ENCODE peak calls at places on chromosomes 16 and 17, in four cellular contexts. One of them, this sample, is unnamed. For H3K4me1, the result is how much of the 10 kb centered on the place peaks cover.

GRCh38 chr17:32927724-32928526 is at the start of gene TMEM98:
- DNase-seq in transverse colon: peak
- DNase-seq in heart right ventricle: peak
- DNase-seq in CD8-positive, alpha-beta memory T cell: no peak
- DNase-seq in this sample: peak

GRCh38 chr16:57023541-57024249 is 34.3 kb downstream of the NLRC5 start:
- DNase-seq in transverse colon: no peak
- DNase-seq in heart right ventricle: no peak
- DNase-seq in CD8-positive, alpha-beta memory T cell: peak
- DNase-seq in this sample: no peak

GRCh38 chr16:72291531-72291981 is 119.6 kb upstream of the PMFBP1 start:
- DNase-seq in transverse colon: no peak
- DNase-seq in heart right ventricle: no peak
- DNase-seq in CD8-positive, alpha-beta memory T cell: no peak
- DNase-seq in this sample: peak

GRCh38 chr17:42521036-42521435 is 15.0 kb upstream of the NAGLU start:
- DNase-seq in transverse colon: no peak
- DNase-seq in heart right ventricle: no peak
- DNase-seq in CD8-positive, alpha-beta memory T cell: no peak
- DNase-seq in this sample: no peak

GRCh38 chr17:34568953-34569352 is 10.4 kb upstream of the TMEM132E start:
- DNase-seq in transverse colon: no peak
- DNase-seq in heart right ventricle: no peak
- DNase-seq in CD8-positive, alpha-beta memory T cell: no peak
- DNase-seq in this sample: no peak

GRCh38 chr16:1108299-1109252 is 12.5 kb upstream of the C1QTNF8 start:
- DNase-seq in transverse colon: peak
- DNase-seq in heart right ventricle: peak
- DNase-seq in CD8-positive, alpha-beta memory T cell: no peak
- DNase-seq in this sample: no peak

GRCh38 chr17:75927286-75927922 is 13.4 kb downstream of the FBF1 start:
- DNase-seq in transverse colon: peak
- DNase-seq in heart right ventricle: no peak
- DNase-seq in CD8-positive, alpha-beta memory T cell: no peak
- DNase-seq in this sample: peak

GRCh38 chr16:89350701-89351380 is 133.3 kb downstream of the ZNF778 start:
- DNase-seq in transverse colon: no peak
- DNase-seq in heart right ventricle: no peak
- DNase-seq in CD8-positive, alpha-beta memory T cell: no peak
- DNase-seq in this sample: no peak

GRCh38 chr16:23504453-23505179 is 5.7 kb downstream of the GGA2 start:
- DNase-seq in transverse colon: peak
- DNase-seq in heart right ventricle: peak
- DNase-seq in CD8-positive, alpha-beta memory T cell: peak
- DNase-seq in this sample: peak

GRCh38 chr16:85289760-85290625 is 177.7 kb upstream of the CIBAR2 start:
- DNase-seq in transverse colon: no peak
- DNase-seq in heart right ventricle: no peak
- DNase-seq in CD8-positive, alpha-beta memory T cell: no peak
- DNase-seq in this sample: no peak

GRCh38 chr17:82615084-82616020 is 32.9 kb downstream of the WDR45B start:
- DNase-seq in transverse colon: no peak
- DNase-seq in heart right ventricle: no peak
- DNase-seq in CD8-positive, alpha-beta memory T cell: no peak
- DNase-seq in this sample: no peak

GRCh38 chr17:324151-324571 is 28.4 kb downstream of the RPH3AL start:
- DNase-seq in transverse colon: no peak
- DNase-seq in heart right ventricle: no peak
- DNase-seq in CD8-positive, alpha-beta memory T cell: no peak
- DNase-seq in this sample: no peak

GRCh38 chr17:80191720-80192265 is 22.0 kb downstream of the CARD14 start:
- DNase-seq in transverse colon: no peak
- DNase-seq in heart right ventricle: peak
- DNase-seq in CD8-positive, alpha-beta memory T cell: no peak
- DNase-seq in this sample: no peak

GRCh38 chr17:17186551-17187505 is 19.3 kb downstream of the PLD6 start:
- DNase-seq in transverse colon: no peak
- DNase-seq in heart right ventricle: no peak
- DNase-seq in CD8-positive, alpha-beta memory T cell: no peak
- DNase-seq in this sample: peak
- H3K4me3 ChIP-seq in transverse colon: no peak
- H3K4me3 ChIP-seq in heart right ventricle: no peak
- H3K4me3 ChIP-seq in CD8-positive, alpha-beta memory T cell: no peak
- H3K4me3 ChIP-seq in this sample: no peak

DNA sequence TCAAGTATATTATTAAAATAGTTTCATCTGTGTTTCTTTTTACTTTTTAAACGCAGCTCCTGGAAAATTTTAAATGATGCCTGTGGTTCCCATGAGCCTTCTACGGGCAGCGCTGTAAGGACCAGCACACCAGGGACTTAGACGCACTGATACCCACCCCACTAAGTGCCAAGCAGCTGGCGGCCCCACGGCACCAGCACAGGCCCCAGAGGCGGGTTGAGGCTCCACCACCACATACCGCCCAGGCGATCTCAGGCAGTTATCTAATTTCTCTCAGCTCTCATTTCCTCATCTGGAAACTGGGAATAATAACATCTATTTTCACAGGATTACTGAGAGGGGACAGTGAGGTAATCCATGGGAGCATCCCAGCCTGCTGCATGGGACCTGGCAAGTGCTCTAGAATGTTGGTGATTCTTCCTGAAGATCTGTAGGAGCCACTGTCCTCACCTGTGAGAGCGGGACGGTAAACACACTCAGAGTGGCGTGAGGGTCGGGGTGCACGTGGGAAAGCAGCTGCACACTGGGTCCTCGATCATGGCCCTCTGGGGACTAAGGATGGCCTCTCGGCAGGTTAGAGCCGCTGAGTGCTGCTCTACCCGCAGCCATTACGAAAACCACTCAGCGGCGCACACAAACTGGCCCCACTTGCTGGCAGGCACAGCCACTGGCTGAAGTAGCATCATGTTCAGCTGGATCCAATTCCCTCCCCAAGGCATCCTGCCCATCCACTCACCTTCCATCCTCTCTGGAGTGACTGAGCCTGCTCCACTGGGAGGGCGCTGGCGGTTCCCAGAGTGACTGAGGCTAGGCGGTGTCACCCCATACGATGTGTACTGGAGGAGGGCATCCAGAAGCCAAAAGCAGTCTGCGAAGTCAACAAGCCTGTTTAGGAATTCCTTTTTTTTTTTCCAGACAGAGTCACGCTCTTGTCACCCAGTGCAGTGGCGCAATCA is 17.6 kb upstream of the SLC38A8 start:
- DNase-seq in transverse colon: no peak
- DNase-seq in heart right ventricle: no peak
- DNase-seq in CD8-positive, alpha-beta memory T cell: no peak
- DNase-seq in this sample: no peak
- H3K4me1 ChIP-seq in transverse colon: under half
- H3K4me1 ChIP-seq in heart right ventricle: half or more
- H3K4me1 ChIP-seq in CD8-positive, alpha-beta memory T cell: under half
- H3K4me1 ChIP-seq in this sample: under half

DNA sequence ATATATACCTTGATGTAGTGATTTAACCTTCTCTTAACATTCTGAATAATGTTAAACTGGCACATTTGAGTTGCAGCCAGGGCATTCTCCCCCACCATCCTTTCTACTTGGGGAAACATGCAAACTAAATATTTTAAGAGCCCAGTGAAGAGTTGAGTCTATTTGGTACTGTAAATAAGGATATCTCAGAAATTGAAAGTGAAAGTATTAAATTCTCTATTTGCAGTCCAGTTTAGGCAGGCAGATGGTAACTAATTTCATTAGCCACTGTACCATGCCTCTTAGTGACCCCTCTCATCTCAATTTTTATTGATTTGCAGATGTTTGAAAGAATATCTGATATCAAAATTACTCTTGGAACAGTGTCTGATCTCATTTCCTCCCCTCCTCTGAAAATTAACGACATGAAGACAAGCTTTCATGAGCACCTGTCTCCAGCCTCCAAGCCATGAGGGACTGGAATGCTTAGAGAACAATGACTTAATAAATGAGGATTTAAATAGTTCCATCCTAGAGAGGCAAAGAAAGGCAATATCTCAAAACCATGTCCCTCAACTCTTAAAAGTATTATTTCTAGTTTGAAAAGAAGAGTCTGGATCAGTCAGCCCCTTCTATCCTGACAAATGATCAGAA is 137.3 kb downstream of the ANKFN1 start:
- DNase-seq in transverse colon: no peak
- DNase-seq in heart right ventricle: no peak
- DNase-seq in CD8-positive, alpha-beta memory T cell: no peak
- DNase-seq in this sample: no peak
- H3K4me3 ChIP-seq in transverse colon: no peak
- H3K4me3 ChIP-seq in heart right ventricle: no peak
- H3K4me3 ChIP-seq in CD8-positive, alpha-beta memory T cell: peak
- H3K4me3 ChIP-seq in this sample: no peak

GRCh38 chr16:81489547-81490267 is 45.1 kb downstream of the CMIP start:
- DNase-seq in transverse colon: no peak
- DNase-seq in heart right ventricle: no peak
- DNase-seq in CD8-positive, alpha-beta memory T cell: no peak
- DNase-seq in this sample: no peak
- H3K4me1 ChIP-seq in transverse colon: under half
- H3K4me1 ChIP-seq in heart right ventricle: half or more
- H3K4me1 ChIP-seq in CD8-positive, alpha-beta memory T cell: under half
- H3K4me1 ChIP-seq in this sample: under half

DNA sequence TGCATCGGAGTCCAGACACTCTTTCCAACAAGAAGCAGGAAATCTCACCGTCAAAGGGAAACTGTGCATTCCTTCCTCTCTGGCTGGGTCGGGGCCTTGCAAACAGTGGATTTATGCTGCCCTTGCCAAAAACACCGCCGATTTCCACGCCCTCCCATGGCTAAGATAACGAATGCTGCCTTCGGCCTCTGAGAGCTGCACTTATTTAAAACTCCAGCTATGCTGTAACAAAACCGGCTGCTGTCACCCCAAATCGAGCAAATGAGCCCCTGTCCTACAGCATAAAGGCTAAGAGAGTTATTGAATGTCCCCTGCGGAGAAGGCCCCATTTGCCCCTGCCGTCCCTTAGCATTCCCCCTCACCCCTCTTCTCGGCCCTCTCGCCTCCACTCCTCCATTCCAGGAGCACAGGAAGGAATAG is 275.5 kb upstream of the IRX5 start:
- DNase-seq in transverse colon: no peak
- DNase-seq in heart right ventricle: peak
- DNase-seq in CD8-positive, alpha-beta memory T cell: no peak
- DNase-seq in this sample: peak
- H3K4me3 ChIP-seq in transverse colon: no peak
- H3K4me3 ChIP-seq in heart right ventricle: peak
- H3K4me3 ChIP-seq in CD8-positive, alpha-beta memory T cell: no peak
- H3K4me3 ChIP-seq in this sample: no peak

GRCh38 chr17:78130080-78130438 is 512 bp upstream of the TMC8 start:
- DNase-seq in transverse colon: no peak
- DNase-seq in heart right ventricle: no peak
- DNase-seq in CD8-positive, alpha-beta memory T cell: no peak
- DNase-seq in this sample: no peak
- H3K4me1 ChIP-seq in transverse colon: under half
- H3K4me1 ChIP-seq in heart right ventricle: half or more
- H3K4me1 ChIP-seq in CD8-positive, alpha-beta memory T cell: half or more
- H3K4me1 ChIP-seq in this sample: under half

GRCh38 chr17:74374786-74375185 is 7.5 kb downstream of the GPR142 start:
- DNase-seq in transverse colon: no peak
- DNase-seq in heart right ventricle: no peak
- DNase-seq in CD8-positive, alpha-beta memory T cell: no peak
- DNase-seq in this sample: no peak

GRCh38 chr17:74383140-74383539 is 15.8 kb downstream of the GPR142 start:
- DNase-seq in transverse colon: no peak
- DNase-seq in heart right ventricle: no peak
- DNase-seq in CD8-positive, alpha-beta memory T cell: no peak
- DNase-seq in this sample: no peak

GRCh38 chr17:74380086-74380958 is 13.0 kb downstream of the GPR142 start:
- DNase-seq in transverse colon: peak
- DNase-seq in heart right ventricle: no peak
- DNase-seq in CD8-positive, alpha-beta memory T cell: no peak
- DNase-seq in this sample: peak

GRCh38 chr17:74380959-74381808 is 13.9 kb downstream of the GPR142 start:
- DNase-seq in transverse colon: peak
- DNase-seq in heart right ventricle: no peak
- DNase-seq in CD8-positive, alpha-beta memory T cell: no peak
- DNase-seq in this sample: no peak

DNA sequence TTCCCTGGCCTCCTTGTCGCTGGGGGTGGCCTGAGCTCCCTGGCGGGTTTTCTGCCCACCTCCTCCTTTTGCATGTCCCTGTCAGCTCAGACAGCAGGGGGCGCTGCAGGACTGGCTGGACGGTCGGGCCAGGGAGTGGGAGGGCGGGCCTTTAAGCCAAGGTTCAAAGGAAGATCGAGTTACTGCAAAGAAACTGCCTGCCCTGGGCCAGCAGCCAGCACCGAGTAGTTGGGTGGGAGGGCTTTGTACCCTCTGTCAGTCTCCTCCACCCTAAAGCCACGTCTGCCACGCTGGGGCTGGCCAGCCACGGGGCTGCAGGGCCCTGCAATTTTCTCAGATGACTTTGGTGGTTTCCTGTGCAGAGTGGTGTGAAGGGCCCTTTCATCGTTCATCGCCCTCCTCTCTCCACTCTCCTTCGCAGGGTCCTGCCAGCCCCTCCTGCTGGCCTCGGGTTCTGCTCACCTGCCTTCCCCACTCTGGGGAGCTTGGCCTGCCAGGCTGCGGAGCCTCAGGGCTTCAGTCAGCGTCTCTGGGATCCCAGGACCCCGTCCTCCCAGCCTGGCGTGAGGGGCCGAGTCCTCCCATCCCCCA is 12.3 kb downstream of the GPR142 start:
- DNase-seq in transverse colon: peak
- DNase-seq in heart right ventricle: peak
- DNase-seq in CD8-positive, alpha-beta memory T cell: peak
- DNase-seq in this sample: peak
- H3K4me3 ChIP-seq in transverse colon: no peak
- H3K4me3 ChIP-seq in heart right ventricle: peak
- H3K4me3 ChIP-seq in CD8-positive, alpha-beta memory T cell: no peak
- H3K4me3 ChIP-seq in this sample: no peak

DNA sequence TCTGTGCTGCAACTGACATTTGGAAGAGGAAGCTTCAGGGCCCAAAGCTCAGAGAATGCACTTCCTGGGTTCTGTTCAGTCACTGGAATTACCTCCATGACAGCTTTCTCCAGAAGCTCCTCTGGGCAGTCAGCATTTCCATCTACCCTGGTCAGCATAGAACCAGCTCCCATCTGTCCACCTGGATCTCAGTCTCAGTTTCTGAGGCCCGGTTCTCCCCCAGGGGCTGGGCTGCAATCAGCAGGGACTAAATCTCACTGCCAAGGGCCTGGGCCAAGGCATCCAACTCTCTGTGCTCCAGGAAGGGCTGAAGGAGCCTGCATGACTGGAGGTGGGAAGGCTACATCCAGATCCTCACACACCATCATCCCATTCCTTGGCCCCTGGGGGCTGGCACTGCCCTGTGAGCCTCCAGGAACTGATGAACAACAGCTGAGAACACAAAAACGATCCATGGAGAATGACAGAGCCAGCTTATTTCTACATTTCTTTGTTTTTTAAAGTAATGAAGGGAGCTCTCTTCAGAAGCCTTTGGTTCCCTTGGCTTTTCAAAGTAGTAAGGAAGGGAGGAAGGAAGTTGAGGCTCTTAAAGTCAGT is 66.3 kb upstream of the MRTFB start:
- DNase-seq in transverse colon: no peak
- DNase-seq in heart right ventricle: no peak
- DNase-seq in CD8-positive, alpha-beta memory T cell: no peak
- DNase-seq in this sample: no peak
- H3K4me1 ChIP-seq in transverse colon: under half
- H3K4me1 ChIP-seq in heart right ventricle: half or more
- H3K4me1 ChIP-seq in CD8-positive, alpha-beta memory T cell: under half
- H3K4me1 ChIP-seq in this sample: under half